ENCODE peak calls at places on chromosomes 12 and 14, in four cellular contexts. G, A, Z and K are unnamed samples.

GRCh38 chr14:64673748-64674147 is 30.5 kb upstream of the PLEKHG3 start:
- DNase-seq in G (no peak), A (peak), Z (no peak), K (no peak)

GRCh38 chr14:59359451-59360124 is 105.6 kb downstream of the GPR135 start:
- DNase-seq in G (peak), A (peak), Z (no peak), K (no peak)

GRCh38 chr12:19288161-19288560 is 151.1 kb upstream of the AEBP2 start:
- DNase-seq in G (no peak), A (no peak), Z (no peak), K (no peak)

GRCh38 chr12:14256139-14256538 is 109.3 kb upstream of the ATF7IP start:
- DNase-seq in G (peak), A (peak), Z (no peak), K (no peak)

GRCh38 chr14:59425322-59425945 is 39.7 kb downstream of the GPR135 start:
- DNase-seq in G (peak), A (no peak), Z (no peak), K (no peak)

GRCh38 chr12:132245521-132246101 is 83.8 kb downstream of the GALNT9 start:
- DNase-seq in G (no peak), A (no peak), Z (no peak), K (no peak)

GRCh38 chr14:73223049-73223448 is 14.3 kb upstream of the PAPLN start:
- DNase-seq in G (peak), A (peak), Z (no peak), K (no peak)

GRCh38 chr14:78836777-78837176 is 666.6 kb downstream of the NRXN3 start:
- DNase-seq in G (peak), A (peak), Z (no peak), K (no peak)

GRCh38 chr12:53287741-53288216 is 7.6 kb upstream of the PFDN5 start:
- DNase-seq in G (peak), A (peak), Z (peak), K (peak)

GRCh38 chr12:69059465-69060457 is 126.8 kb upstream of the CPM start:
- DNase-seq in G (peak), A (no peak), Z (no peak), K (no peak)

GRCh38 chr14:66483322-66483721 is 2.8 kb upstream of the CCDC196 start:
- DNase-seq in G (no peak), A (no peak), Z (no peak), K (peak)

GRCh38 chr12:67386869-67387570 is 117.9 kb downstream of the CAND1 start:
- DNase-seq in G (no peak), A (no peak), Z (no peak), K (no peak)

GRCh38 chr12:67391656-67392055 is 122.5 kb downstream of the CAND1 start:
- DNase-seq in G (no peak), A (no peak), Z (no peak), K (no peak)

GRCh38 chr12:67391034-67391433 is 121.9 kb downstream of the CAND1 start:
- DNase-seq in G (no peak), A (no peak), Z (no peak), K (no peak)

GRCh38 chr12:67388331-67389163 is 119.4 kb downstream of the CAND1 start:
- DNase-seq in G (no peak), A (no peak), Z (no peak), K (no peak)
- TF ChIP-seq CTCF in G (peak), A (no peak), Z (no peak), K (peak)

DNA sequence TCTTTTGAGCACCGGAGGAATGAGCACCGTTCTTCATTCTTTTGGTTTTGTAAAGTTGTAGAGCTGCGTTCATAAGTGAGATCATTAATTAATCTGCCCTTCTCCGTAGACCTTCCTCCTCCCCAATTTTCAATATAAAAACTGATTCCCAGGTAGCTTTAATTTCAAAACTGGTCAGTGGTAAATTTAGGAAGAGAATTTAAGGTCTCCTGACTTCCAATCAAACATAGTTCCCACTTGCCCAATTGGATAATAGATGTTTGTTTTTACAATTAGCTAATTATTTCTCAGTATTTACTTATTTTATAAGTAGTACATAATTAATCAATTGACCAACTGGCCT is 27.2 kb upstream of the YBX3 start:
- DNase-seq in G (no peak), A (no peak), Z (no peak), K (no peak)
- TF ChIP-seq CTCF in G (no peak), A (no peak), Z (peak), K (no peak)

DNA sequence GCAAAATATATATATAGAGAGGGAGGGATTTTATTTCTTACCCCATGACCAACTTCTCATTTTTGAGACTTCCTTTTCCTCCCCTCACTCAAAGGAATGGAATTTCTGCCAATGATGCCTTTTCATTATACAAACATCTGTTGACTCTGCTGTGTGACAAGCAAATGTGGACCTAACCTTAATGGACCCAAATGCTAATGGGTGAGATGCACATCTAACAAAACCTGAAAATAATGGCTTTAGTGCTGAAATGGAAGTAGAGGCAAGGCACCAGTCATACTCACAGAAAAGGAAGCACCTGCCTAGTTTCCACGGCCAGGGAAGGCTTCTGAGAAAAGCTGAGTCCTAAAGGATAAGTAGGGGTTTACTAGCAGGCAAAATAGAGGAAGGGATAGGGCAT is 3.5 kb upstream of the GNG2 start:
- DNase-seq in G (no peak), A (no peak), Z (no peak), K (no peak)
- TF ChIP-seq CTCF in G (no peak), A (no peak), Z (no peak), K (no peak)

GRCh38 chr12:1936406-1937320 is 18.2 kb upstream of the CACNA2D4 start:
- DNase-seq in G (peak), A (no peak), Z (peak), K (peak)

GRCh38 chr12:1935700-1936378 is 17.4 kb upstream of the CACNA2D4 start:
- DNase-seq in G (no peak), A (no peak), Z (peak), K (no peak)

GRCh38 chr12:1937481-1938224 is 19.2 kb upstream of the CACNA2D4 start:
- DNase-seq in G (no peak), A (no peak), Z (no peak), K (no peak)

GRCh38 chr12:1939316-1939715 is 20.9 kb upstream of the CACNA2D4 start:
- DNase-seq in G (no peak), A (no peak), Z (no peak), K (no peak)

DNA sequence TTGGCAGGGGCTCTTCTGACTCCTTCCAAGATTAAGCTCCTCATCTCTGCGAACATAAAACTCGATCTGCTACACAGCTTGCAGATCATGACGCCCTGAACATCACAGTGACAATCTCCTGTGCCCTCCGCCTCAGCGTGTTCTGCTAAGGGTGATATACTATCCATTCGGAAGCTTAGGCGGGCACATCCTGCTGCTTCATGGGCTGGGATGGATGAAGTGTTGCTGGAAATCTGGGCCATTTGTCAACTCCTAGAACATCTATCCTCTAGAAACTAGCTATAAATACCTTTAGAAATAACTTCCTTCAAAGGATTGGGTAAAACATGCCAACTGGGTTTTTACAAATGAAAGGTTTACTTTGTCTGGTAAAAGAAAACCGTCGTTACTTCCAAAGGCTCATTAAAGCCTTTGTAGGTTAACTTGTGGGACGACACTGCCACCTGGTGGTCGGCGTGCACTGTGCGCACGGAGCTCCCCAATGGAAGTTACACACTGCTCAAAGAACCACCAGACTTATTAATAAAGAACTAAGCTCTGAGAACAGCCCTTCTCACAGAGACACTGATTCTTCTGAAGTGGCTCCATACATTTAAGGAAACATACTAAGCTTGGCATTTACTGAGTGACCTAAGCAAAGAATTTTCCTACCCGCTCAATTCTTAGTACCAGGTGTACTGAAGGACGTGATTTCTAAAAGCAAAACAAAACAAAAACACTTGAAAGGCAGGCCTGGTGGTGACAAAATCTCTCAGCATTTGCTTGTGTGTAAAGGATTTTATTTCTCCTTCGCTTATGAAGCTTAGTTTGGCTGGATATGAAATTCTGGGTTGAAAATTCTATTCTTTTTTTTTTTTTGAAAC is 21.5 kb upstream of the CACNA2D4 start:
- DNase-seq in G (peak), A (peak), Z (peak), K (peak)
- TF ChIP-seq CTCF in G (peak), A (peak), Z (peak), K (peak)

DNA sequence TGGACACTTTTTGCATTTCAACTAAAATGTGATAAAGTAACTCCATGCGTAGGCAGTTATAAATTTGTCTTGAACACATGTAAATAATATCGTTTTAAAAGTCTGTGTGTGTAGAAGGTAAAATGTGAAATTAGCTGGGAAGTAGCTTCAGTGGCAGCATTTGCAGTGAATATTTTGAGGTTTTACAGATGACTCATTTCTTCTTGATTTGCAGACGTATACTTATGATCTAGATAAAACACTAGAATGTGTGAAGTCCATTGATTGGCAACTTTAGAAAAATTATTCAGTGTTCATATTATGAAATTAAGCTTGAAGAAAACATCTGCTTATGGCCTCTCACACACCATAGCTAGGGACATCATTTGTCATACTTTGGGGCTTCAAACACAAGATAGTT is 788.6 kb upstream of the NOVA1 start:
- DNase-seq in G (no peak), A (no peak), Z (no peak), K (no peak)
- TF ChIP-seq CTCF in G (no peak), A (no peak), Z (no peak), K (no peak)

GRCh38 chr14:102333395-102333794 is 13.8 kb downstream of the ZNF839 start:
- DNase-seq in G (no peak), A (no peak), Z (no peak), K (no peak)

GRCh38 chr14:102330806-102331205 is 11.3 kb downstream of the ZNF839 start:
- DNase-seq in G (no peak), A (no peak), Z (no peak), K (no peak)

GRCh38 chr14:102338724-102339123 is 19.2 kb downstream of the ZNF839 start:
- DNase-seq in G (no peak), A (no peak), Z (no peak), K (no peak)

GRCh38 chr14:102333795-102334415 is 14.4 kb downstream of the ZNF839 start:
- DNase-seq in G (no peak), A (no peak), Z (no peak), K (no peak)

GRCh38 chr14:102335163-102335562 is 15.6 kb downstream of the ZNF839 start:
- DNase-seq in G (no peak), A (no peak), Z (no peak), K (no peak)
- TF ChIP-seq CTCF in G (no peak), A (no peak), Z (no peak), K (no peak)

DNA sequence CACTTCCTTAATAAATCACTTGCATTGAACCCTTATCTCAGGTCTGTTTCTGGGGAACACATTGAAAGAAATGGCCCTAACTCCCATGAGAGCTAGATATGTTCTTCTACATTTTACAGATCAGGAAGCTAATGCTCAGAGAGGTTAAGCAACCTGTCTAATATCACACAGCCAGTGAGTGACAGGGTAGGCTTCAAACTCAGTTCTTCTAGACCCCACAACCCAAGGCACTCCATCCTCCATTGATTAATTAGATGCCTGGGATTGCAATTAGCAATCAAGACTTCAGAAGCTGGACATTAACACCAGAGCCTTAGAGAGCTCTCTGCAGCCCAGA is 59.8 kb downstream of the C14orf132 start:
- DNase-seq in G (no peak), A (no peak), Z (no peak), K (no peak)
- TF ChIP-seq CTCF in G (no peak), A (no peak), Z (no peak), K (no peak)

DNA sequence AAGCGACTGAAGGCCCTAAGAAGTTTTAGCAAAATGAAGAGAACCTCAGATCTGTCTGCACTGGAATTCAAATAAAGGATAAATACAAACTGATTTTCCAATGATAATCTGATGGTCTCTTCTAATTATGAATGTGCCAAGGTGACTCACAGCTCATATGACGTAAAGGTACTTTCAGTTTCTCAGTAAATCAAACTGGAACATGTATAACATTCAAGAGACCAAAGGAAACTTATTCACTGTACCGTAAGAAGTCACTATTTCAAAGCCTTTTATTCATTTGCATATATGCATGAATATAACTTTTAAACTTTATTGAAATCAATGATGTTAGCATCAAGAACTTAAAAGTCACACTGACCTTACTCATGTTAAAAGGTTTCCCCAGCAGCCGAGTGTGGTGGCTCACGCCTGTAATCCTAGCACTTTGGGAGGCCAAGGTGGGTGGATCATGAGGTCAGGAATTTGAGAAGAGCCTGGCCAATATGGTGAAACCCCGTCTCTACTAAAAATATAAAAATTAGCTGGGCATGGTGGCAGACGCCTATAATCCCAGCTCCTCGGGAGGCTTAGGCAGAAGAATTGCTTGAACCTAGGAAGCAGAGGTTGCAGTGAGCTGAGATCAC is 52.2 kb downstream of the ATXN2 start:
- DNase-seq in G (peak), A (peak), Z (no peak), K (no peak)
- TF ChIP-seq CTCF in G (no peak), A (no peak), Z (no peak), K (no peak)